ENCODE peak calls at places on chromosomes 2 and 18, in five cellular contexts. B is HCT116, H is GM23338, V is HL-60, G is SK-N-SH. S is an unnamed sample.

GRCh38 chr18:47772374-47773248 is 157.8 kb downstream of the SMAD2 start:
- DNase-seq in B (peak), H (peak), V (peak), G (no peak), S (peak)

GRCh38 chr2:58803192-58803591 is 562.1 kb upstream of the FANCL start:
- DNase-seq in B (no peak), H (no peak), V (no peak), G (no peak), S (no peak)

GRCh38 chr2:229416116-229416694 is 145.1 kb upstream of the PID1 start:
- DNase-seq in B (no peak), H (no peak), V (peak), G (no peak), S (peak)

GRCh38 chr2:64987001-64987962 is 1.9 kb upstream of the SLC1A4 start:
- DNase-seq in B (no peak), H (no peak), V (peak), G (no peak), S (no peak)

GRCh38 chr2:239235311-239235710 is 165.5 kb downstream of the HDAC4 start:
- DNase-seq in B (no peak), H (no peak), V (no peak), G (no peak), S (no peak)

GRCh38 chr2:196925768-196926561 is 542 bp downstream of the PGAP1 start:
- DNase-seq in B (no peak), H (peak), V (no peak), G (peak), S (no peak)

GRCh38 chr2:213251618-213252017 is 32.6 kb upstream of the SPAG16 start:
- DNase-seq in B (peak), H (peak), V (peak), G (peak), S (no peak)

GRCh38 chr2:96888082-96889011 is 18.5 kb upstream of the SEMA4C start:
- DNase-seq in B (no peak), H (no peak), V (no peak), G (no peak), S (peak)

GRCh38 chr2:168037772-168038171 is 209.6 kb downstream of the STK39 start:
- DNase-seq in B (no peak), H (no peak), V (no peak), G (no peak), S (no peak)

GRCh38 chr2:146003337-146003736 is 1483.4 kb upstream of the ZEB2 start:
- DNase-seq in B (no peak), H (no peak), V (no peak), G (no peak), S (no peak)

GRCh38 chr2:158482594-158482993 is 25.8 kb downstream of the PKP4 start:
- DNase-seq in B (no peak), H (no peak), V (no peak), G (no peak), S (no peak)

GRCh38 chr2:215826838-215827441 is 186.4 kb downstream of the MREG start:
- DNase-seq in B (no peak), H (peak), V (no peak), G (no peak), S (no peak)

GRCh38 chr2:177731384-177731783 is 338.8 kb downstream of the AGPS start:
- DNase-seq in B (no peak), H (peak), V (no peak), G (no peak), S (no peak)

GRCh38 chr2:113755690-113756063 is 765 bp downstream of the SLC35F5 start:
- DNase-seq in B (no peak), H (peak), V (no peak), G (peak), S (no peak)

GRCh38 chr2:200662727-200663126 is 76.9 kb downstream of the AOX1 start:
- DNase-seq in B (peak), H (peak), V (no peak), G (no peak), S (no peak)

GRCh38 chr2:72041638-72042111 is 106.0 kb downstream of the CYP26B1 start:
- DNase-seq in B (no peak), H (no peak), V (no peak), G (no peak), S (no peak)

GRCh38 chr2:25310965-25311865 is 30.5 kb downstream of the DNMT3A start:
- DNase-seq in B (peak), H (peak), V (no peak), G (peak), S (peak)

GRCh38 chr2:126808929-126809328 is 89.8 kb upstream of the TEX51 start:
- DNase-seq in B (no peak), H (peak), V (no peak), G (no peak), S (no peak)

GRCh38 chr18:57768557-57769326 is 34.4 kb downstream of the ATP8B1 start:
- DNase-seq in B (no peak), H (no peak), V (no peak), G (no peak), S (no peak)
- TF ChIP-seq POLR2AphosphoS5 in B (no peak), H (no peak), V (no peak), G (peak), S (no peak)

GRCh38 chr2:11655495-11655894 is 14.5 kb downstream of the NTSR2 start:
- DNase-seq in B (no peak), H (no peak), V (no peak), G (no peak), S (no peak)
- TF ChIP-seq POLR2AphosphoS5 in B (no peak), H (no peak), V (no peak), G (no peak), S (no peak)

GRCh38 chr2:43343573-43344304 is 117.3 kb upstream of the ZFP36L2 start:
- DNase-seq in B (no peak), H (no peak), V (no peak), G (no peak), S (peak)

GRCh38 chr2:43344911-43345373 is 118.5 kb upstream of the ZFP36L2 start:
- DNase-seq in B (no peak), H (no peak), V (no peak), G (peak), S (no peak)

GRCh38 chr2:43346619-43347018 is 120.2 kb upstream of the ZFP36L2 start:
- DNase-seq in B (no peak), H (no peak), V (no peak), G (no peak), S (no peak)

GRCh38 chr2:43345872-43346271 is 119.5 kb upstream of the ZFP36L2 start:
- DNase-seq in B (no peak), H (peak), V (no peak), G (no peak), S (no peak)

GRCh38 chr2:43345391-43345813 is 119.0 kb upstream of the ZFP36L2 start:
- DNase-seq in B (no peak), H (peak), V (no peak), G (peak), S (no peak)
- TF ChIP-seq POLR2AphosphoS5 in B (no peak), H (no peak), V (no peak), G (no peak), S (peak)

GRCh38 chr2:66845307-66845706 is 410.4 kb downstream of the MEIS1 start:
- DNase-seq in B (no peak), H (no peak), V (no peak), G (no peak), S (no peak)

GRCh38 chr2:66839551-66840320 is 404.8 kb downstream of the MEIS1 start:
- DNase-seq in B (no peak), H (no peak), V (no peak), G (no peak), S (no peak)

GRCh38 chr2:66836851-66837250 is 401.9 kb downstream of the MEIS1 start:
- DNase-seq in B (no peak), H (no peak), V (no peak), G (no peak), S (no peak)

GRCh38 chr2:66843856-66844255 is 408.9 kb downstream of the MEIS1 start:
- DNase-seq in B (no peak), H (no peak), V (no peak), G (no peak), S (no peak)

GRCh38 chr2:66840321-66841014 is 405.5 kb downstream of the MEIS1 start:
- DNase-seq in B (no peak), H (no peak), V (no peak), G (no peak), S (no peak)
- TF ChIP-seq POLR2AphosphoS5 in B (no peak), H (no peak), V (no peak), G (no peak), S (no peak)

GRCh38 chr2:3411103-3411502 is 31.6 kb downstream of the TRAPPC12 start:
- DNase-seq in B (no peak), H (no peak), V (no peak), G (no peak), S (no peak)
- TF ChIP-seq POLR2AphosphoS5 in B (no peak), H (no peak), V (no peak), G (no peak), S (no peak)

GRCh38 chr2:176092270-176093144 is at the start of gene HOXD13:
- DNase-seq in B (no peak), H (peak), V (no peak), G (peak), S (no peak)
- TF ChIP-seq POLR2AphosphoS5 in B (no peak), H (no peak), V (no peak), G (no peak), S (no peak)

GRCh38 chr2:174062934-174063333 is 97.8 kb upstream of the SP3 start:
- DNase-seq in B (no peak), H (no peak), V (no peak), G (no peak), S (no peak)

GRCh38 chr2:174063492-174064092 is 98.4 kb upstream of the SP3 start:
- DNase-seq in B (no peak), H (no peak), V (no peak), G (no peak), S (no peak)

GRCh38 chr2:174059178-174059874 is 94.2 kb upstream of the SP3 start:
- DNase-seq in B (no peak), H (no peak), V (peak), G (no peak), S (no peak)

GRCh38 chr2:174058022-174058421 is 92.8 kb upstream of the SP3 start:
- DNase-seq in B (no peak), H (no peak), V (no peak), G (no peak), S (no peak)

DNA sequence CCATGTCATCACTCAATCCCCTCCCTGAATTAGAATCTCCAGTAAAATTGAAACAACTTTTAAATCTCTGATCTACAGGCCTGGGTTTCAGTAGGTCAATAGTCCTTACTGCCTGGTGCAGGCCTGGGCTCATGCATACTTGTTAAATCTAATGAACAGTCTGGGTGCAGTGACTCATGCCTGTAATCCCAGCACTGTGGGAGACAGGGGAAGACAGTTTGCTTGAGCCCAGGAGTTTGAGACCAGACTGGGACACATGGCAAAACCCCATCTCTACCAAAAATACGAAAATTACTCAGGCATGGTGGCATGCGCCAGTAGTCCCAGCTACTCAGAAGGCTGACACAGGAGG is 94.7 kb upstream of the SP3 start:
- DNase-seq in B (no peak), H (no peak), V (no peak), G (no peak), S (no peak)
- TF ChIP-seq POLR2AphosphoS5 in B (no peak), H (no peak), V (no peak), G (no peak), S (no peak)

GRCh38 chr2:172229125-172229524 is 126.4 kb upstream of the DLX2 start:
- DNase-seq in B (no peak), H (no peak), V (no peak), G (no peak), S (no peak)

GRCh38 chr2:172228177-172228785 is 125.6 kb upstream of the DLX2 start:
- DNase-seq in B (no peak), H (no peak), V (no peak), G (no peak), S (peak)

GRCh38 chr2:172225786-172226185 is 123.1 kb upstream of the DLX2 start:
- DNase-seq in B (no peak), H (no peak), V (no peak), G (no peak), S (no peak)

GRCh38 chr2:172227719-172228118 is 125.0 kb upstream of the DLX2 start:
- DNase-seq in B (no peak), H (no peak), V (no peak), G (no peak), S (peak)

DNA sequence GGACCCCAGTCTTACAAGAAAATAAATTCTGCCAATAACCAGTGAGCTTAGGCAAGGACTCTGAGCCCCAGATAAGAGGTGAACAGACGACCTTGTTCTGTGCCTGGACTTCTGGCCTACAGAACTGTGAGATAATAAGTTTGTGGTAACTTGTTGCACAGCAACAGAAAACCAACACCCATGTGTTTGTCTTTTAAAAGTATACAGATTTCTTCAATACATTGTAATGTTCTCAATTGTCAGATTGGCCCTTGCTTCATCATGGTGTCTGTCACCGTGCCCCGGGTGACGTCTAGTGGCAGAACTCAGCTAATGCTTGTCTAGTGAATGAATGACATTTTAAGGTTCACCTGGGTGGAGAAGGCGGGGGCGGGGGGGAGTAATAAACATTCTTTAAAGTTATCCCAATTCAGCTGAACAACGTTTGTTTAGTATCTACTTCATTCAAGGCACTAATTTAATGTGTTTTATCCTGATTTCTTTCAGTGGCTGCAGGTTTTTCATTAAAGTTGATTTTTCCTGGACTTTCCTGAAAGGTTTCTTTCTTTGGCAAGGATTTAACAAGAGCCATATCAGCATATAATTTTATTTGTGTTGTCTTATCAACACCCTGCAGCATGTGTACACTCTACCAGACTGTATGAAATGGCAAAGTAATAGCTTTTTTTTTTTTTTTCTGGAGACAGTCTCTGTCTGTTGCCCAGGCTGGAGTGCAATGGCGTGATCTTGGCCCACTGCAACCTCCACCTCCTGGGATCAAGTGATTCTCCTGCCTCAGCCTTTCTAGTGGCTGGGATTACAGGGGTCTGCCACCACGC is 123.8 kb upstream of the DLX2 start:
- DNase-seq in B (no peak), H (no peak), V (no peak), G (no peak), S (no peak)
- TF ChIP-seq POLR2AphosphoS5 in B (no peak), H (no peak), V (no peak), G (no peak), S (no peak)

GRCh38 chr2:42169100-42169868 is at the start of gene EML4:
- DNase-seq in B (peak), H (peak), V (peak), G (peak), S (peak)
- TF ChIP-seq POLR2AphosphoS5 in B (peak), H (peak), V (peak), G (peak), S (no peak)

DNA sequence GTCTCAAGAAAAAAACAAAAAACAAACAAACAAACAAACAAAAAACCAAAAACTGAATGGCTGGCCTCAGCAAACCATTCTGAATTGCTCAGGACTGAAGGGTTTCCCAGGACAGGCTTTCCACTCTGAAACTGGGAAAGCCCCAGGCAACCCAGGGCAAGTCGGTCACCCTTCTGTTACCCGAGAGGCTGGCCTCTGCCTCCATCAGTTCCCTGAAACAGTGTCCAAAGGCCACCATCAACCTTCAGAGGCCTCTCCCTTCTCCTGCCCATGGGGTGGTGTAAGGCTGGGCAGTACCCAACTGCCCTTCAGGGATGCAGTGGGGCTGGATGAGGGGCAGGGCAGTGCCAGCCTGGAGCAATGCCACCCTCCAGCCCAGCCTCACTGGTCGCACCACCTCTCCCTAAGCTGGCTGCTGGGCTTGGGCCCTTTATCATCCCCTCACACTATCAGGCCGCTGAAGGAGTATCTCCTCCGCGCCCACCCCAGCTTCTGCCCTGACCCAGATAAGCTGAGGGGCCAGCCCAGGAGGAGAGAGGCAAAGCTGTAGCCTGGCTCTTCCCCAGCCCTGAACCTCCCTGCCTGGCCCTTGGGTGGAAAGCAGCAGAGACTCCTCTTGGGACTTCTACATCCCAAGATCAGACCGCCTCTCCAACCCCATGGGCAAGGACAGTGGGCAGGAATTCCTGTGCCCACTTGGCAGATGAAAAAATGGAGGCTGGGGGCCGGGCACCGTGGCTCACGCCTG is 35.9 kb downstream of the ZFP36L2 start:
- DNase-seq in B (no peak), H (no peak), V (no peak), G (no peak), S (no peak)
- TF ChIP-seq POLR2AphosphoS5 in B (no peak), H (no peak), V (no peak), G (no peak), S (no peak)